ENCODE peak calls at places on chromosomes 13 and 19, in ten cellular contexts. One of them, this sample, is unnamed.

GRCh38 chr19:7450243-7451223 is 38.3 kb downstream of the PEX11G start:
- DNase-seq in GM18507: no peak
- DNase-seq in germinal center: no peak
- DNase-seq in naive thymus-derived CD4-positive, alpha-beta T cell: no peak
- DNase-seq in anterior cingulate cortex: no peak
- DNase-seq in thoracic aorta: no peak
- DNase-seq in stimulated activated CD4-positive, alpha-beta T cell treated with anti-CD3 and anti-CD28 coated beads, Interleukin-15, amount 100 ng/mL, for 1 hour: no peak
- DNase-seq in SW480: no peak
- DNase-seq in HT1080: peak
- DNase-seq in AG10803: peak
- DNase-seq in this sample: no peak

GRCh38 chr13:105471683-105472082 is 1063.8 kb downstream of the EFNB2 start:
- DNase-seq in GM18507: no peak
- DNase-seq in germinal center: no peak
- DNase-seq in naive thymus-derived CD4-positive, alpha-beta T cell: no peak
- DNase-seq in anterior cingulate cortex: no peak
- DNase-seq in thoracic aorta: no peak
- DNase-seq in stimulated activated CD4-positive, alpha-beta T cell treated with anti-CD3 and anti-CD28 coated beads, Interleukin-15, amount 100 ng/mL, for 1 hour: no peak
- DNase-seq in SW480: no peak
- DNase-seq in HT1080: no peak
- DNase-seq in AG10803: peak
- DNase-seq in this sample: no peak

GRCh38 chr13:75587679-75588078 is 38.1 kb downstream of the UCHL3 start:
- DNase-seq in GM18507: no peak
- DNase-seq in germinal center: no peak
- DNase-seq in naive thymus-derived CD4-positive, alpha-beta T cell: no peak
- DNase-seq in anterior cingulate cortex: no peak
- DNase-seq in thoracic aorta: no peak
- DNase-seq in stimulated activated CD4-positive, alpha-beta T cell treated with anti-CD3 and anti-CD28 coated beads, Interleukin-15, amount 100 ng/mL, for 1 hour: no peak
- DNase-seq in SW480: peak
- DNase-seq in HT1080: no peak
- DNase-seq in AG10803: peak
- DNase-seq in this sample: no peak

GRCh38 chr13:49615844-49616687 is 12.2 kb upstream of the ARL11 start:
- DNase-seq in GM18507: no peak
- DNase-seq in germinal center: no peak
- DNase-seq in naive thymus-derived CD4-positive, alpha-beta T cell: no peak
- DNase-seq in anterior cingulate cortex: no peak
- DNase-seq in thoracic aorta: no peak
- DNase-seq in stimulated activated CD4-positive, alpha-beta T cell treated with anti-CD3 and anti-CD28 coated beads, Interleukin-15, amount 100 ng/mL, for 1 hour: no peak
- DNase-seq in SW480: no peak
- DNase-seq in HT1080: no peak
- DNase-seq in AG10803: no peak
- DNase-seq in this sample: no peak

GRCh38 chr19:11382898-11383705 is 1.0 kb downstream of the EPOR start:
- DNase-seq in GM18507: no peak
- DNase-seq in germinal center: peak
- DNase-seq in naive thymus-derived CD4-positive, alpha-beta T cell: no peak
- DNase-seq in anterior cingulate cortex: no peak
- DNase-seq in thoracic aorta: no peak
- DNase-seq in stimulated activated CD4-positive, alpha-beta T cell treated with anti-CD3 and anti-CD28 coated beads, Interleukin-15, amount 100 ng/mL, for 1 hour: no peak
- DNase-seq in SW480: peak
- DNase-seq in HT1080: no peak
- DNase-seq in AG10803: no peak
- DNase-seq in this sample: peak

GRCh38 chr13:23201870-23202269 is 21.1 kb downstream of the SGCG start:
- DNase-seq in GM18507: no peak
- DNase-seq in germinal center: no peak
- DNase-seq in naive thymus-derived CD4-positive, alpha-beta T cell: no peak
- DNase-seq in anterior cingulate cortex: no peak
- DNase-seq in thoracic aorta: no peak
- DNase-seq in stimulated activated CD4-positive, alpha-beta T cell treated with anti-CD3 and anti-CD28 coated beads, Interleukin-15, amount 100 ng/mL, for 1 hour: no peak
- DNase-seq in SW480: no peak
- DNase-seq in HT1080: no peak
- DNase-seq in AG10803: no peak
- DNase-seq in this sample: no peak

GRCh38 chr13:112998506-112999280 is 29.7 kb downstream of the MCF2L start:
- DNase-seq in GM18507: no peak
- DNase-seq in germinal center: no peak
- DNase-seq in naive thymus-derived CD4-positive, alpha-beta T cell: no peak
- DNase-seq in anterior cingulate cortex: no peak
- DNase-seq in thoracic aorta: no peak
- DNase-seq in stimulated activated CD4-positive, alpha-beta T cell treated with anti-CD3 and anti-CD28 coated beads, Interleukin-15, amount 100 ng/mL, for 1 hour: no peak
- DNase-seq in SW480: no peak
- DNase-seq in HT1080: no peak
- DNase-seq in AG10803: no peak
- DNase-seq in this sample: no peak

GRCh38 chr19:17339088-17339741 is 1.9 kb downstream of the GTPBP3 start:
- DNase-seq in GM18507: no peak
- DNase-seq in germinal center: peak
- DNase-seq in naive thymus-derived CD4-positive, alpha-beta T cell: no peak
- DNase-seq in anterior cingulate cortex: no peak
- DNase-seq in thoracic aorta: no peak
- DNase-seq in stimulated activated CD4-positive, alpha-beta T cell treated with anti-CD3 and anti-CD28 coated beads, Interleukin-15, amount 100 ng/mL, for 1 hour: no peak
- DNase-seq in SW480: no peak
- DNase-seq in HT1080: no peak
- DNase-seq in AG10803: no peak
- DNase-seq in this sample: peak

GRCh38 chr13:46726347-46726746 is 70.6 kb downstream of the ESD start:
- DNase-seq in GM18507: no peak
- DNase-seq in germinal center: no peak
- DNase-seq in naive thymus-derived CD4-positive, alpha-beta T cell: no peak
- DNase-seq in anterior cingulate cortex: no peak
- DNase-seq in thoracic aorta: no peak
- DNase-seq in stimulated activated CD4-positive, alpha-beta T cell treated with anti-CD3 and anti-CD28 coated beads, Interleukin-15, amount 100 ng/mL, for 1 hour: no peak
- DNase-seq in SW480: no peak
- DNase-seq in HT1080: no peak
- DNase-seq in AG10803: no peak
- DNase-seq in this sample: no peak

GRCh38 chr19:1026189-1027019 is at the start of gene CNN2:
- DNase-seq in GM18507: peak
- DNase-seq in germinal center: peak
- DNase-seq in naive thymus-derived CD4-positive, alpha-beta T cell: peak
- DNase-seq in anterior cingulate cortex: no peak
- DNase-seq in thoracic aorta: no peak
- DNase-seq in stimulated activated CD4-positive, alpha-beta T cell treated with anti-CD3 and anti-CD28 coated beads, Interleukin-15, amount 100 ng/mL, for 1 hour: peak
- DNase-seq in SW480: peak
- DNase-seq in HT1080: peak
- DNase-seq in AG10803: peak
- DNase-seq in this sample: peak

GRCh38 chr13:98142427-98143156 is at the start of gene FARP1:
- DNase-seq in GM18507: no peak
- DNase-seq in germinal center: peak
- DNase-seq in naive thymus-derived CD4-positive, alpha-beta T cell: no peak
- DNase-seq in anterior cingulate cortex: peak
- DNase-seq in thoracic aorta: no peak
- DNase-seq in stimulated activated CD4-positive, alpha-beta T cell treated with anti-CD3 and anti-CD28 coated beads, Interleukin-15, amount 100 ng/mL, for 1 hour: no peak
- DNase-seq in SW480: peak
- DNase-seq in HT1080: peak
- DNase-seq in AG10803: peak
- DNase-seq in this sample: peak

GRCh38 chr19:658059-658839 is 4.8 kb downstream of the RNF126 start:
- DNase-seq in GM18507: no peak
- DNase-seq in germinal center: no peak
- DNase-seq in naive thymus-derived CD4-positive, alpha-beta T cell: no peak
- DNase-seq in anterior cingulate cortex: no peak
- DNase-seq in thoracic aorta: no peak
- DNase-seq in stimulated activated CD4-positive, alpha-beta T cell treated with anti-CD3 and anti-CD28 coated beads, Interleukin-15, amount 100 ng/mL, for 1 hour: no peak
- DNase-seq in SW480: no peak
- DNase-seq in HT1080: no peak
- DNase-seq in AG10803: no peak
- DNase-seq in this sample: peak

GRCh38 chr13:30016398-30016797 is 166.0 kb upstream of the UBL3 start:
- DNase-seq in GM18507: no peak
- DNase-seq in germinal center: no peak
- DNase-seq in naive thymus-derived CD4-positive, alpha-beta T cell: no peak
- DNase-seq in anterior cingulate cortex: no peak
- DNase-seq in thoracic aorta: no peak
- DNase-seq in stimulated activated CD4-positive, alpha-beta T cell treated with anti-CD3 and anti-CD28 coated beads, Interleukin-15, amount 100 ng/mL, for 1 hour: no peak
- DNase-seq in SW480: no peak
- DNase-seq in HT1080: no peak
- DNase-seq in AG10803: peak
- DNase-seq in this sample: no peak

GRCh38 chr13:41284512-41285288 is 21.3 kb upstream of the MTRF1 start:
- DNase-seq in GM18507: no peak
- DNase-seq in germinal center: no peak
- DNase-seq in naive thymus-derived CD4-positive, alpha-beta T cell: no peak
- DNase-seq in anterior cingulate cortex: no peak
- DNase-seq in thoracic aorta: no peak
- DNase-seq in stimulated activated CD4-positive, alpha-beta T cell treated with anti-CD3 and anti-CD28 coated beads, Interleukin-15, amount 100 ng/mL, for 1 hour: no peak
- DNase-seq in SW480: no peak
- DNase-seq in HT1080: peak
- DNase-seq in AG10803: peak
- DNase-seq in this sample: no peak

GRCh38 chr19:13051581-13052165 is 51.0 kb downstream of the LYL1 start:
- DNase-seq in GM18507: no peak
- DNase-seq in germinal center: no peak
- DNase-seq in naive thymus-derived CD4-positive, alpha-beta T cell: no peak
- DNase-seq in anterior cingulate cortex: no peak
- DNase-seq in thoracic aorta: no peak
- DNase-seq in stimulated activated CD4-positive, alpha-beta T cell treated with anti-CD3 and anti-CD28 coated beads, Interleukin-15, amount 100 ng/mL, for 1 hour: no peak
- DNase-seq in SW480: no peak
- DNase-seq in HT1080: peak
- DNase-seq in AG10803: no peak
- DNase-seq in this sample: no peak

GRCh38 chr13:45200701-45201230 is at the start of gene KCTD4:
- DNase-seq in GM18507: no peak
- DNase-seq in germinal center: no peak
- DNase-seq in naive thymus-derived CD4-positive, alpha-beta T cell: no peak
- DNase-seq in anterior cingulate cortex: no peak
- DNase-seq in thoracic aorta: no peak
- DNase-seq in stimulated activated CD4-positive, alpha-beta T cell treated with anti-CD3 and anti-CD28 coated beads, Interleukin-15, amount 100 ng/mL, for 1 hour: no peak
- DNase-seq in SW480: no peak
- DNase-seq in HT1080: no peak
- DNase-seq in AG10803: peak
- DNase-seq in this sample: no peak

GRCh38 chr19:54502518-54503048 is at the start of gene LAIR2:
- DNase-seq in GM18507: no peak
- DNase-seq in germinal center: no peak
- DNase-seq in naive thymus-derived CD4-positive, alpha-beta T cell: peak
- DNase-seq in anterior cingulate cortex: no peak
- DNase-seq in thoracic aorta: no peak
- DNase-seq in stimulated activated CD4-positive, alpha-beta T cell treated with anti-CD3 and anti-CD28 coated beads, Interleukin-15, amount 100 ng/mL, for 1 hour: no peak
- DNase-seq in SW480: no peak
- DNase-seq in HT1080: no peak
- DNase-seq in AG10803: no peak
- DNase-seq in this sample: no peak

GRCh38 chr13:35475960-35476943 is at the start of gene MAB21L1:
- DNase-seq in GM18507: no peak
- DNase-seq in germinal center: peak
- DNase-seq in naive thymus-derived CD4-positive, alpha-beta T cell: peak
- DNase-seq in anterior cingulate cortex: peak
- DNase-seq in thoracic aorta: no peak
- DNase-seq in stimulated activated CD4-positive, alpha-beta T cell treated with anti-CD3 and anti-CD28 coated beads, Interleukin-15, amount 100 ng/mL, for 1 hour: no peak
- DNase-seq in SW480: no peak
- DNase-seq in HT1080: no peak
- DNase-seq in AG10803: peak
- DNase-seq in this sample: peak

GRCh38 chr13:21365574-21365973 is 93.5 kb downstream of the ZDHHC20 start:
- DNase-seq in GM18507: no peak
- DNase-seq in germinal center: no peak
- DNase-seq in naive thymus-derived CD4-positive, alpha-beta T cell: peak
- DNase-seq in anterior cingulate cortex: no peak
- DNase-seq in thoracic aorta: no peak
- DNase-seq in stimulated activated CD4-positive, alpha-beta T cell treated with anti-CD3 and anti-CD28 coated beads, Interleukin-15, amount 100 ng/mL, for 1 hour: no peak
- DNase-seq in SW480: no peak
- DNase-seq in HT1080: no peak
- DNase-seq in AG10803: no peak
- DNase-seq in this sample: no peak

GRCh38 chr19:6204212-6204611 is 68.7 kb downstream of the ACSBG2 start:
- DNase-seq in GM18507: no peak
- DNase-seq in germinal center: no peak
- DNase-seq in naive thymus-derived CD4-positive, alpha-beta T cell: no peak
- DNase-seq in anterior cingulate cortex: no peak
- DNase-seq in thoracic aorta: no peak
- DNase-seq in stimulated activated CD4-positive, alpha-beta T cell treated with anti-CD3 and anti-CD28 coated beads, Interleukin-15, amount 100 ng/mL, for 1 hour: no peak
- DNase-seq in SW480: no peak
- DNase-seq in HT1080: no peak
- DNase-seq in AG10803: peak
- DNase-seq in this sample: no peak

GRCh38 chr19:49739098-49739497 is 24.0 kb downstream of the TSKS start:
- DNase-seq in GM18507: no peak
- DNase-seq in germinal center: no peak
- DNase-seq in naive thymus-derived CD4-positive, alpha-beta T cell: no peak
- DNase-seq in anterior cingulate cortex: no peak
- DNase-seq in thoracic aorta: no peak
- DNase-seq in stimulated activated CD4-positive, alpha-beta T cell treated with anti-CD3 and anti-CD28 coated beads, Interleukin-15, amount 100 ng/mL, for 1 hour: no peak
- DNase-seq in SW480: no peak
- DNase-seq in HT1080: no peak
- DNase-seq in AG10803: no peak
- DNase-seq in this sample: no peak